ENCODE peak calls at places on chromosomes 13 and 19, in eight cellular contexts. O, T, A, D, S, J, U and L are unnamed samples. For H3K9me3 and H3K27me3, the result is how much of the 10 kb centered on the place peaks cover.

GRCh38 chr19:8363803-8364771 is at the start of gene ANGPTL4:
- DNase-seq in O (peak), T (no peak), A (peak), D (peak), S (peak), J (no peak), U (peak), L (peak)

GRCh38 chr13:51731759-51732158 is 72.2 kb downstream of the DHRS12 start:
- DNase-seq in O (no peak), T (no peak), A (no peak), D (no peak), S (no peak), J (no peak), U (no peak), L (peak)

GRCh38 chr13:52348983-52349780 is 56.8 kb downstream of the THSD1 start:
- DNase-seq in O (no peak), T (no peak), A (no peak), D (no peak), S (no peak), J (no peak), U (no peak), L (peak)

GRCh38 chr13:41060723-41061074 is 610 bp upstream of the WBP4 start:
- DNase-seq in O (peak), T (no peak), A (peak), D (peak), S (peak), J (peak), U (peak), L (peak)

GRCh38 chr13:51585234-51585672 is 991 bp downstream of the WDFY2 start:
- DNase-seq in O (no peak), T (no peak), A (no peak), D (no peak), S (no peak), J (no peak), U (no peak), L (no peak)

GRCh38 chr19:33295621-33296472 is 6.5 kb downstream of the CEBPA start:
- DNase-seq in O (no peak), T (no peak), A (no peak), D (no peak), S (no peak), J (no peak), U (no peak), L (peak)

GRCh38 chr13:74061939-74062595 is 72.1 kb downstream of the KLF12 start:
- DNase-seq in O (no peak), T (no peak), A (peak), D (no peak), S (peak), J (no peak), U (no peak), L (peak)

GRCh38 chr13:40406405-40407138 is 259.9 kb downstream of the FOXO1 start:
- DNase-seq in O (no peak), T (peak), A (no peak), D (no peak), S (peak), J (no peak), U (no peak), L (peak)

GRCh38 chr19:55939206-55939605 is 7.1 kb upstream of the NLRP13 start:
- DNase-seq in O (no peak), T (no peak), A (no peak), D (no peak), S (no peak), J (no peak), U (no peak), L (no peak)

GRCh38 chr13:29948246-29948645 is 97.8 kb upstream of the UBL3 start:
- DNase-seq in O (no peak), T (peak), A (no peak), D (no peak), S (no peak), J (no peak), U (no peak), L (no peak)

GRCh38 chr13:77981191-77981925 is 62.7 kb upstream of the EDNRB start:
- DNase-seq in O (no peak), T (no peak), A (no peak), D (no peak), S (no peak), J (no peak), U (no peak), L (no peak)

GRCh38 chr13:44853641-44854040 is 135.6 kb downstream of the NUFIP1 start:
- DNase-seq in O (peak), T (no peak), A (no peak), D (no peak), S (no peak), J (no peak), U (no peak), L (no peak)

GRCh38 chr19:4738734-4739133 is 15.1 kb upstream of the DPP9 start:
- DNase-seq in O (no peak), T (no peak), A (no peak), D (no peak), S (no peak), J (no peak), U (no peak), L (no peak)

GRCh38 chr13:98419786-98420559 is 156.9 kb downstream of the STK24 start:
- DNase-seq in O (no peak), T (no peak), A (no peak), D (no peak), S (no peak), J (no peak), U (no peak), L (no peak)

GRCh38 chr19:33090179-33090578 is 9.2 kb downstream of the GPATCH1 start:
- DNase-seq in O (no peak), T (no peak), A (no peak), D (no peak), S (no peak), J (no peak), U (no peak), L (no peak)

GRCh38 chr19:31263317-31263716 is 85.9 kb downstream of the TSHZ3 start:
- DNase-seq in O (no peak), T (no peak), A (no peak), D (no peak), S (peak), J (no peak), U (no peak), L (no peak)

GRCh38 chr13:95319551-95320274 is 18.5 kb upstream of the ABCC4 start:
- DNase-seq in O (no peak), T (no peak), A (no peak), D (no peak), S (no peak), J (no peak), U (no peak), L (peak)

GRCh38 chr13:43303040-43303729 is 279.8 kb downstream of the DNAJC15 start:
- DNase-seq in O (peak), T (no peak), A (peak), D (no peak), S (peak), J (peak), U (no peak), L (peak)

GRCh38 chr19:1278713-1279112 is 3.4 kb downstream of the FAM174C start:
- DNase-seq in O (no peak), T (no peak), A (no peak), D (no peak), S (no peak), J (no peak), U (no peak), L (no peak)

GRCh38 chr13:26749285-26749684 is 11.3 kb downstream of the GPR12 start:
- DNase-seq in O (no peak), T (no peak), A (no peak), D (no peak), S (no peak), J (no peak), U (no peak), L (no peak)

GRCh38 chr19:46975918-46976782 is 43.5 kb upstream of the NPAS1 start:
- DNase-seq in O (peak), T (peak), A (peak), D (peak), S (peak), J (no peak), U (peak), L (peak)

GRCh38 chr19:3125900-3126524 is 9.8 kb upstream of the GNA15 start:
- DNase-seq in O (peak), T (no peak), A (peak), D (peak), S (peak), J (peak), U (no peak), L (peak)

GRCh38 chr13:43132911-43133310 is 109.5 kb downstream of the DNAJC15 start:
- DNase-seq in O (no peak), T (no peak), A (no peak), D (no peak), S (no peak), J (no peak), U (no peak), L (no peak)

GRCh38 chr19:38849746-38850230 is at the start of gene HNRNPL:
- DNase-seq in O (no peak), T (no peak), A (peak), D (no peak), S (no peak), J (no peak), U (no peak), L (peak)

GRCh38 chr13:30796132-30796832 is 60.9 kb downstream of the ALOX5AP start:
- DNase-seq in O (peak), T (no peak), A (no peak), D (no peak), S (no peak), J (no peak), U (no peak), L (peak)

GRCh38 chr19:13460045-13460444 is 46.2 kb downstream of the CACNA1A start:
- DNase-seq in O (no peak), T (no peak), A (no peak), D (no peak), S (no peak), J (peak), U (no peak), L (no peak)

GRCh38 chr19:35549174-35549788 is 3.9 kb downstream of the TMEM147 start:
- DNase-seq in O (peak), T (no peak), A (peak), D (no peak), S (peak), J (no peak), U (no peak), L (peak)

GRCh38 chr19:3479177-3479818 is 1.0 kb downstream of the SMIM24 start:
- DNase-seq in O (no peak), T (no peak), A (no peak), D (no peak), S (no peak), J (no peak), U (no peak), L (peak)

GRCh38 chr13:84609716-84610115 is 727.4 kb upstream of the SLITRK1 start:
- DNase-seq in O (no peak), T (peak), A (no peak), D (no peak), S (no peak), J (no peak), U (no peak), L (peak)

DNA sequence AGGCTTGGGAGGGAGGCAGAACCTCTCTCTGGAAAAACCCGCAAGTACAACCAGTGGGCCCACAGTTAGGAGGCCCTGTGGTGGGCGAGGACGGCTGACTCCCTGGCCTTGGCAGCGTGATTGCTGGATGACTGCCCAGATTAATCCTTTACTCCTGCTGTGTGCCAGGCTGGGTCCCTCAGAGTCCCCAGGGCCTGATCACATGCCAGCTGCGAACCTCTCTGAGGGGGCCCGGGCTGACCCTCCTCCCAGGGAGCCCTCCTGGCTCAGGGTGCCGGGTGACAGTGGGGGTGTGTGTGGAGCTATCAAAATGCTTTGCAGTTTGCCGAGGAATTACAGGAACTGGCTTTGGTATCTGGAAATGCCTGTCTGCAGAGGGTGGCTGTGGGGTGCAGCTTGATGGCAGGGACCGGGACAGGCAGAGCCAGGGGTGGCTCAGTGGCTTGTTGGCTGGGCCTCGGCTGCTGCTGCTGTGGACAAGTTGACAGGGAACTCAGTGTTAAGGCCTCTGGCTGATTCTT is 48.9 kb downstream of the DNM2 start:
- DNase-seq in O (peak), T (no peak), A (peak), D (no peak), S (no peak), J (no peak), U (no peak), L (peak)
- H3K9me3 ChIP-seq in O (under half), T (under half), A (under half), D (under half), S (under half), J (under half), U (under half), L (under half)

GRCh38 chr13:112209266-112209665 is 142.3 kb downstream of the SOX1 start:
- DNase-seq in O (no peak), T (no peak), A (no peak), D (no peak), S (no peak), J (no peak), U (no peak), L (no peak)

GRCh38 chr13:112209731-112210130 is 142.8 kb downstream of the SOX1 start:
- DNase-seq in O (no peak), T (no peak), A (no peak), D (no peak), S (no peak), J (no peak), U (no peak), L (no peak)

GRCh38 chr13:112210401-112210800 is 143.5 kb downstream of the SOX1 start:
- DNase-seq in O (no peak), T (no peak), A (no peak), D (no peak), S (no peak), J (no peak), U (no peak), L (no peak)

GRCh38 chr13:112207124-112207523 is 140.2 kb downstream of the SOX1 start:
- DNase-seq in O (no peak), T (no peak), A (no peak), D (no peak), S (no peak), J (no peak), U (no peak), L (no peak)

DNA sequence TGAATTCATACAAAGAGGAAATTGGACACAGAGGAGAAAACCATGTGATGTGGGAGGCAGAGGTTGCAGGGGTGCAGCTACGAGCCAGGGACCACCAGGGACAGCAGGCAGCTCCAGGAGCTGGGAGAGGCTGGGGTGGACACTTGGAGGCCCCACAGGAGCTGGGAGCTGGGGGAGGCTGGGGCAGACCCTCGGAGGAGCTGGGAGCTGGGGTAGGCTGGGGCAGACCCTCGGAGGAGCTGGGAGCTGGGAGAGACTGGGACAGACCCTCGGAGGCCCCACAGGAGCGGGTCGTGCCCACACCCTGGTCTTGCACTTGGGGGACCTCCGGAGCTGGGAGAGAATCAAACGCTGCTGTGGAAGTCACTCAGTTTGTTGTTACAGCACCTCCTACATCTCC is 141.7 kb downstream of the SOX1 start:
- DNase-seq in O (no peak), T (no peak), A (no peak), D (no peak), S (no peak), J (no peak), U (no peak), L (no peak)
- H3K27me3 ChIP-seq in O (under half), T (under half), A (under half), D (under half), S (under half), J (under half), U (under half), L (under half)

GRCh38 chr13:102589291-102589822 is 7.4 kb upstream of the TPP2 start:
- DNase-seq in O (no peak), T (no peak), A (no peak), D (no peak), S (no peak), J (no peak), U (no peak), L (no peak)

GRCh38 chr13:102586615-102587014 is 10.2 kb upstream of the TPP2 start:
- DNase-seq in O (no peak), T (no peak), A (no peak), D (no peak), S (no peak), J (no peak), U (no peak), L (no peak)

GRCh38 chr13:102591988-102592781 is 4.6 kb upstream of the TPP2 start:
- DNase-seq in O (peak), T (peak), A (peak), D (peak), S (peak), J (peak), U (peak), L (no peak)

GRCh38 chr13:102584423-102584822 is 12.4 kb upstream of the TPP2 start:
- DNase-seq in O (no peak), T (no peak), A (no peak), D (no peak), S (no peak), J (no peak), U (no peak), L (no peak)

GRCh38 chr13:102587916-102588315 is 8.9 kb upstream of the TPP2 start:
- DNase-seq in O (no peak), T (no peak), A (no peak), D (no peak), S (no peak), J (no peak), U (no peak), L (no peak)
- H3K9me3 ChIP-seq in O (under half), T (under half), A (under half), D (under half), S (under half), J (under half), U (under half), L (under half)

GRCh38 chr13:63370101-63370500 is 1954.5 kb upstream of the PCDH20 start:
- DNase-seq in O (no peak), T (no peak), A (no peak), D (no peak), S (no peak), J (no peak), U (no peak), L (no peak)
- H3K27me3 ChIP-seq in O (under half), T (under half), A (under half), D (under half), S (under half), J (under half), U (under half), L (under half)

DNA sequence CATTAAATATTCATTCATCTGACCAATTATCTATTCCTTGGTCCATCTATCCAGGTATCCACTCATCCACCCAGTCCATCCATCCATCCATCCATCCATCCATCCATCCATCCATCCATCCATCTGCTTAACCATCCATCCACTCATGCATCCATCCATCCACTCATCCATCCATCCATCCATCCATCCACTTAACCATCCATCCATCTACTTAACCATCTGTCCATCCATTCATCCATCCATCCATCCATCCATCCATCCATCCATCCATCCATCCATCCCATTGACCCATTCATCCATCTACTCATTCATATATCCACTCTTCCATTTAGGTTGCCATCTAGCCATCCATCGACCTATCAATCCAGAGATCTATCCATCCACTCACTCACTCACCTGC is 11.4 kb downstream of the MYBPC2 start:
- DNase-seq in O (no peak), T (no peak), A (no peak), D (no peak), S (no peak), J (no peak), U (no peak), L (no peak)
- H3K9me3 ChIP-seq in O (under half), T (under half), A (under half), D (under half), S (under half), J (under half), U (under half), L (under half)

GRCh38 chr19:45121827-45122345 is 28.9 kb downstream of the PPP1R37 start:
- DNase-seq in O (no peak), T (no peak), A (no peak), D (no peak), S (no peak), J (no peak), U (no peak), L (peak)

GRCh38 chr19:45125360-45125759 is 32.4 kb downstream of the PPP1R37 start:
- DNase-seq in O (no peak), T (no peak), A (no peak), D (no peak), S (no peak), J (no peak), U (no peak), L (no peak)

GRCh38 chr19:45123440-45123850 is 30.5 kb downstream of the PPP1R37 start:
- DNase-seq in O (no peak), T (no peak), A (no peak), D (no peak), S (no peak), J (no peak), U (no peak), L (peak)

GRCh38 chr19:45124021-45124420 is 31.0 kb downstream of the PPP1R37 start:
- DNase-seq in O (no peak), T (no peak), A (no peak), D (no peak), S (no peak), J (no peak), U (no peak), L (peak)

GRCh38 chr19:45122832-45123231 is 29.9 kb downstream of the PPP1R37 start:
- DNase-seq in O (no peak), T (no peak), A (no peak), D (no peak), S (no peak), J (no peak), U (no peak), L (peak)
- H3K27me3 ChIP-seq in O (under half), T (under half), A (under half), D (under half), S (under half), J (under half), U (under half), L (under half)

DNA sequence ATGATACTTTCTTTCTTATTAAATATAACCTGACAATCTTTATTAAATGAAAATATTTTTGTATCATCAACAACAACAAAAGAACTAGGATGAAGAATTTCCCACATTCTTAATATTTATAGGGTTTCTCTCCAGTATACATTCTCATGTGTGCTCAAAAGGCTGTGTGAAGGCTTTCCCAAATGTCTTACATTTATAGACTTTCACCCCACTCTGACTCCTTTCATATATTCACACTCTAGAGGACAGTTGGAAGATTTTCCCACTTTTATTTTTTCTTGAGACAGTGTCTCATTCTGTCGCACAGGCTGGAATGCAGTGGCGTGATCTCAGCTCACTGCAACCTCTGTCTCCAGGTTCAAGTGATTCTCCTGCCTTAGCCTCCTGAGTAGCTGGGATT is 22.4 kb downstream of the ZNF14 start:
- DNase-seq in O (no peak), T (no peak), A (no peak), D (no peak), S (no peak), J (no peak), U (no peak), L (no peak)
- H3K9me3 ChIP-seq in O (under half), T (half or more), A (half or more), D (half or more), S (under half), J (under half), U (half or more), L (half or more)

GRCh38 chr19:10044390-10044789 is 31.1 kb downstream of the RDH8 start:
- DNase-seq in O (no peak), T (no peak), A (no peak), D (no peak), S (no peak), J (no peak), U (no peak), L (no peak)
- H3K27me3 ChIP-seq in O (under half), T (under half), A (under half), D (under half), S (under half), J (under half), U (under half), L (under half)

GRCh38 chr13:111261326-111261725 is 59.1 kb upstream of the TEX29 start:
- DNase-seq in O (no peak), T (no peak), A (no peak), D (no peak), S (no peak), J (no peak), U (no peak), L (no peak)

GRCh38 chr13:111256946-111257345 is 63.5 kb upstream of the TEX29 start:
- DNase-seq in O (no peak), T (no peak), A (no peak), D (no peak), S (no peak), J (no peak), U (no peak), L (no peak)

GRCh38 chr13:111259058-111259457 is 61.4 kb upstream of the TEX29 start:
- DNase-seq in O (no peak), T (no peak), A (no peak), D (no peak), S (no peak), J (no peak), U (no peak), L (no peak)

GRCh38 chr13:111256458-111256857 is 64.0 kb upstream of the TEX29 start:
- DNase-seq in O (no peak), T (no peak), A (no peak), D (no peak), S (no peak), J (no peak), U (no peak), L (no peak)

GRCh38 chr13:111258637-111259036 is 61.8 kb upstream of the TEX29 start:
- DNase-seq in O (no peak), T (no peak), A (no peak), D (no peak), S (no peak), J (no peak), U (no peak), L (no peak)
- H3K9me3 ChIP-seq in O (under half), T (under half), A (under half), D (under half), S (under half), J (under half), U (under half), L (under half)